ENCODE peak calls at places on chromosomes 2 and 18, in eight cellular contexts. L is BJ, N is prostate gland, G is heart right ventricle, X is GM10248, Z is right atrium auricular region, F is GM23338, B is glutamatergic neuron. Q is an unnamed sample.
A peak's percentile ranks its signal among the peaks of the same experiment; 100 is the strongest.

GRCh38 chr2:232219496-232219870 is 159.1 kb upstream of the ALPP start:
- DNase-seq in F (no peak), X (no peak), B (no peak), G (no peak), L (no peak), N (no peak), Z (no peak), Q (no peak)

GRCh38 chr2:191670787-191671186 is 7.1 kb upstream of the NABP1 start:
- DNase-seq in L (no peak), F (no peak), X (no peak), N (no peak), G (no peak), B (no peak), Z (no peak), Q (no peak)

GRCh38 chr18:9417081-9417841 is 58.1 kb upstream of the RALBP1 start:
- DNase-seq in F (peak; percentile 7), N (no peak), Z (no peak), G (peak; percentile 35), B (no peak), L (no peak), X (no peak), Q (no peak)

GRCh38 chr2:237073552-237073951 is 12.1 kb upstream of the COPS8 start:
- DNase-seq in N (no peak), B (no peak), Z (no peak), X (no peak), G (no peak), L (peak; percentile 54), F (no peak), Q (no peak)

GRCh38 chr2:206989306-206989705 is 50.0 kb downstream of the CPO start:
- DNase-seq in X (peak; percentile 58), Z (no peak), N (no peak), F (peak; percentile 72), B (peak; percentile 54), L (no peak), G (peak; percentile 27), Q (peak; percentile 58)

GRCh38 chr2:48482313-48482712 is 47.6 kb upstream of the STON1 start:
- DNase-seq in G (no peak), F (no peak), B (no peak), Z (no peak), X (no peak), N (no peak), L (no peak), Q (no peak)

GRCh38 chr2:3062476-3063260 is 314.9 kb downstream of the EIPR1 start:
- DNase-seq in B (no peak), G (no peak), Z (no peak), X (no peak), L (no peak), F (no peak), N (no peak), Q (no peak)

GRCh38 chr2:131445896-131446295 is 30.0 kb upstream of the TUBA3D start:
- DNase-seq in N (no peak), Z (no peak), G (no peak), B (no peak), X (no peak), F (no peak), L (no peak), Q (no peak)

GRCh38 chr18:26813043-26813442 is 52.5 kb downstream of the AQP4 start:
- DNase-seq in F (peak; percentile 80), Z (no peak), L (no peak), N (peak; percentile 42), B (peak; percentile 26), X (peak; percentile 22), G (no peak), Q (peak; percentile 22)
- TF ChIP-seq CTCF in F (peak; percentile 92), Z (peak; percentile 22), L (no peak), N (no peak), B (no peak), X (peak; percentile 56), G (peak; percentile 70), Q (peak; percentile 19)

GRCh38 chr2:197034969-197035368 is 108.5 kb upstream of the PGAP1 start:
- DNase-seq in Z (no peak), G (no peak), F (no peak), L (no peak), N (no peak), X (no peak), B (no peak), Q (no peak)

GRCh38 chr2:197033222-197033621 is 106.7 kb upstream of the PGAP1 start:
- DNase-seq in B (no peak), Z (no peak), F (no peak), L (no peak), X (no peak), N (no peak), G (no peak), Q (no peak)

GRCh38 chr2:197042613-197043248 is 116.2 kb upstream of the PGAP1 start:
- DNase-seq in G (no peak), N (no peak), B (no peak), F (no peak), X (no peak), Z (no peak), L (no peak), Q (no peak)

GRCh38 chr2:197034292-197034691 is 107.8 kb upstream of the PGAP1 start:
- DNase-seq in B (no peak), L (no peak), Z (no peak), G (no peak), X (no peak), N (no peak), F (no peak), Q (no peak)

GRCh38 chr2:197037863-197038398 is 111.4 kb upstream of the PGAP1 start:
- DNase-seq in N (no peak), F (peak; percentile 45), B (no peak), L (no peak), X (no peak), Z (no peak), G (no peak), Q (no peak)
- TF ChIP-seq CTCF in N (no peak), F (peak; percentile 24), B (no peak), L (no peak), X (no peak), Z (no peak), G (no peak), Q (no peak)

GRCh38 chr2:183709829-183710228 is 585.6 kb downstream of the NUP35 start:
- DNase-seq in B (no peak), F (peak; percentile 16), G (no peak), Z (no peak), N (no peak), L (no peak), X (no peak), Q (no peak)
- TF ChIP-seq CTCF in B (no peak), F (peak; percentile 21), G (no peak), Z (no peak), N (no peak), L (no peak), X (no peak), Q (no peak)

DNA sequence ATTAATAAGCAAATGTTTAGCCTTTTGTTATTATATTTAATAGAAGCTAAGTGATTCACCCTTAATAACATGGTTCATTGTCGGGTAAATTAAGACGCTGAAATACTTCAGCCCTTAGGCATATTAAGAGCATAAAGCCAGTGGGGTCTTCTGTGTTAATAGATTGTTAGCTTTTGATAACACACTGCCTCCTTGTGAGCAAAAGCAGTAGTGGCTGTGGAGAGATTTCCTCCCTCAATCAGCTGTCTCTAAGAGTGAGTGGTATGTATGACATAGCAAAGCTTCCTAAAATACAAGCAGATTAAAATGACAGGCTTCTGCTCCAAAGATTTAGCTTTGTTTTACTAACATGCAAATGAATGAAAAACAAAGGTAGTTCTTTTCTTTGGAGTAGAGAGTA is 143.7 kb upstream of the SYT4 start:
- DNase-seq in N (no peak), X (no peak), Z (no peak), G (no peak), L (no peak), F (peak; percentile 63), B (no peak), Q (no peak)
- TF ChIP-seq CTCF in N (no peak), X (no peak), Z (no peak), G (no peak), L (no peak), F (peak; percentile 83), B (peak; percentile 67), Q (no peak)

DNA sequence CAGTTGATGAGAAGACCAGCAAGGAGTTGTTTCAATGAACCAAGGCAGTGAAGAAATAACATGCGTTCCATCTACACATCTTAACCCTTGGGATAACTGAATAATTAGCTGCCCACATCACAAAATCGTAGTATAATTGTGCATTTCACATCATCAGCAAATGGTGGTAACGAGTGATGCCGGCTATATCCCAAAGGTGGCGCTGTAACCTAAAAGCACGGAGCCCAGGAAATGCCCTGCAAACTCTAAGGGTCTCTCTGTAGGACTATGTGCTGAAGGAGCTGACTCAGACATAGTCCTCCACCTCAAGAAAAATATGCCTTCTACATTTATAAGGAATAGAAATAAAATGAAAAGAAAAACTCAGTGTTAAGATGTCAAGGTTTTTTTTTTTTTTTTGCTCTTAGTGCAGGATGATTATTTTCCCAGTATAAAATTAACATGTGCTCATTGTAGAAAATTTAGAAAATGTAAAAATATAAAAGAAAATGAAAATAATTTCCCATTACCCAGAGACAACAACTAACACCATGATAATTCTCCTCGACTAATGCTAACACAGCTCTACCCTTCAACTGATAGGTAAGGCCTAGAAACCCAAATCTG is 23.1 kb upstream of the DSG3 start:
- DNase-seq in X (peak; percentile 31), F (peak; percentile 83), Z (no peak), N (no peak), L (no peak), G (no peak), B (peak; percentile 71), Q (peak; percentile 40)
- TF ChIP-seq CTCF in X (peak; percentile 68), F (peak; percentile 96), Z (peak; percentile 32), N (no peak), L (peak; percentile 6), G (peak; percentile 46), B (peak; percentile 89), Q (peak; percentile 30)

Q was measured in GM20000.